ENCODE peak calls at places on chromosomes 2 and 18, in nine cellular contexts. Q, U, B, F, P, E, D, I and J are unnamed samples.

GRCh38 chr2:212606232-212606631 is 67.6 kb upstream of the ERBB4 start:
- DNase-seq in Q (no peak), U (no peak), B (no peak), F (no peak), P (no peak), E (no peak), D (no peak), I (no peak), J (no peak)

GRCh38 chr18:63677490-63678225 is 16.0 kb upstream of the SERPINB3 start:
- DNase-seq in Q (no peak), U (no peak), B (no peak), F (peak; percentile 49), P (no peak), E (no peak), D (no peak), I (no peak), J (no peak)

GRCh38 chr2:21427606-21428005 is 303.8 kb downstream of the TDRD15 start:
- DNase-seq in Q (no peak), U (no peak), B (no peak), F (no peak), P (no peak), E (no peak), D (no peak), I (no peak), J (no peak)

GRCh38 chr2:200258881-200259576 is 47.5 kb upstream of the SPATS2L start:
- DNase-seq in Q (no peak), U (no peak), B (no peak), F (peak; percentile 42), P (no peak), E (no peak), D (no peak), I (no peak), J (no peak)

GRCh38 chr2:199485732-199486335 is 28.1 kb upstream of the SATB2 start:
- DNase-seq in Q (no peak), U (no peak), B (peak; percentile 69), F (peak; percentile 68), P (peak; percentile 10), E (no peak), D (no peak), I (no peak), J (no peak)

GRCh38 chr2:84894131-84894586 is 11.3 kb upstream of the TMSB10 start:
- DNase-seq in Q (no peak), U (no peak), B (no peak), F (no peak), P (no peak), E (peak; percentile 63), D (no peak), I (no peak), J (no peak)

GRCh38 chr2:19752500-19752899 is 149.3 kb downstream of the TTC32 start:
- DNase-seq in Q (no peak), U (peak; percentile 59), B (no peak), F (no peak), P (no peak), E (no peak), D (no peak), I (no peak), J (no peak)

GRCh38 chr2:150487537-150488429 is at the start of gene RND3:
- DNase-seq in Q (peak; percentile 73), U (peak; percentile 98), B (peak; percentile 95), F (peak; percentile 99), P (peak; percentile 96), E (peak; percentile 99), D (peak; percentile 79), I (no peak), J (peak; percentile 99)

GRCh38 chr18:7000484-7001096 is 117.0 kb downstream of the LAMA1 start:
- DNase-seq in Q (no peak), U (no peak), B (no peak), F (peak; percentile 53), P (no peak), E (no peak), D (peak; percentile 27), I (no peak), J (no peak)

GRCh38 chr2:241188386-241189092 is at the start of gene ANO7:
- DNase-seq in Q (no peak), U (no peak), B (no peak), F (no peak), P (no peak), E (no peak), D (no peak), I (no peak), J (no peak)

GRCh38 chr2:185291035-185291647 is 447.5 kb upstream of the FSIP2 start:
- DNase-seq in Q (no peak), U (no peak), B (peak; percentile 73), F (peak; percentile 64), P (no peak), E (peak; percentile 62), D (no peak), I (no peak), J (no peak)

GRCh38 chr2:45946023-45946422 is 294.5 kb downstream of the PRKCE start:
- DNase-seq in Q (no peak), U (no peak), B (no peak), F (peak; percentile 68), P (peak; percentile 60), E (no peak), D (no peak), I (no peak), J (no peak)

GRCh38 chr2:62596061-62596658 is 90.2 kb upstream of the TMEM17 start:
- DNase-seq in Q (no peak), U (no peak), B (no peak), F (no peak), P (no peak), E (no peak), D (no peak), I (no peak), J (no peak)

GRCh38 chr2:28678944-28679343 is 72.7 kb upstream of the PPP1CB start:
- DNase-seq in Q (no peak), U (no peak), B (no peak), F (no peak), P (no peak), E (no peak), D (no peak), I (no peak), J (no peak)

GRCh38 chr2:112121682-112122254 is 16.4 kb upstream of the FBLN7 start:
- DNase-seq in Q (no peak), U (no peak), B (peak; percentile 29), F (peak; percentile 84), P (peak; percentile 12), E (no peak), D (peak; percentile 33), I (peak; percentile 26), J (no peak)

GRCh38 chr2:70992945-70993688 is 1.6 kb downstream of the TEX261 start:
- DNase-seq in Q (no peak), U (peak; percentile 39), B (no peak), F (no peak), P (no peak), E (peak; percentile 40), D (no peak), I (no peak), J (no peak)

GRCh38 chr2:86628091-86628522 is 4.4 kb upstream of the RNF103 start:
- DNase-seq in Q (no peak), U (no peak), B (no peak), F (peak; percentile 23), P (no peak), E (peak; percentile 68), D (no peak), I (no peak), J (no peak)

GRCh38 chr18:2588666-2589344 is 17.4 kb downstream of the NDC80 start:
- DNase-seq in Q (no peak), U (no peak), B (no peak), F (no peak), P (no peak), E (no peak), D (no peak), I (no peak), J (no peak)

GRCh38 chr2:112187805-112188596 is 49.8 kb downstream of the FBLN7 start:
- DNase-seq in Q (no peak), U (no peak), B (no peak), F (peak; percentile 17), P (no peak), E (no peak), D (no peak), I (peak; percentile 82), J (no peak)

GRCh38 chr2:156423674-156424282 is 12.4 kb upstream of the GPD2 start:
- DNase-seq in Q (no peak), U (no peak), B (no peak), F (no peak), P (no peak), E (no peak), D (no peak), I (no peak), J (no peak)

GRCh38 chr2:159073256-159073655 is 104.8 kb downstream of the TANC1 start:
- DNase-seq in Q (no peak), U (no peak), B (no peak), F (peak; percentile 75), P (peak; percentile 72), E (no peak), D (no peak), I (no peak), J (no peak)

GRCh38 chr2:24018241-24018640 is 8.4 kb downstream of the MFSD2B start:
- DNase-seq in Q (no peak), U (peak; percentile 75), B (no peak), F (no peak), P (no peak), E (no peak), D (no peak), I (no peak), J (peak; percentile 77)

GRCh38 chr18:21179590-21180220 is 62.3 kb upstream of the GREB1L start:
- DNase-seq in Q (no peak), U (no peak), B (peak; percentile 34), F (peak; percentile 86), P (no peak), E (no peak), D (peak; percentile 27), I (peak; percentile 13), J (no peak)

GRCh38 chr2:176490061-176490861 is 221.0 kb downstream of the MTX2 start:
- DNase-seq in Q (no peak), U (no peak), B (no peak), F (peak; percentile 7), P (no peak), E (peak; percentile 70), D (no peak), I (no peak), J (no peak)

GRCh38 chr2:3779650-3780049 is 76.3 kb downstream of the DCDC2C start:
- DNase-seq in Q (no peak), U (no peak), B (no peak), F (no peak), P (no peak), E (no peak), D (no peak), I (no peak), J (peak; percentile 48)

GRCh38 chr18:74818776-74819175 is 221.1 kb downstream of the ZNF407 start:
- DNase-seq in Q (no peak), U (no peak), B (no peak), F (peak; percentile 25), P (no peak), E (no peak), D (no peak), I (no peak), J (no peak)

GRCh38 chr18:46650681-46651080 is 6.3 kb downstream of the LOXHD1 start:
- DNase-seq in Q (no peak), U (no peak), B (no peak), F (no peak), P (no peak), E (peak; percentile 18), D (no peak), I (no peak), J (no peak)

GRCh38 chr2:202870431-202871160 is 970 bp downstream of the ICA1L start:
- DNase-seq in Q (peak; percentile 34), U (no peak), B (peak; percentile 67), F (peak; percentile 67), P (peak; percentile 16), E (peak; percentile 83), D (peak; percentile 52), I (peak; percentile 37), J (peak; percentile 32)

GRCh38 chr2:14903709-14904374 is 271.3 kb downstream of the LRATD1 start:
- DNase-seq in Q (no peak), U (no peak), B (peak; percentile 24), F (no peak), P (no peak), E (no peak), D (no peak), I (peak; percentile 1), J (no peak)

GRCh38 chr2:152166633-152167032 is 8.9 kb downstream of the STAM2 start:
- DNase-seq in Q (no peak), U (no peak), B (no peak), F (peak; percentile 70), P (no peak), E (no peak), D (no peak), I (no peak), J (no peak)